ENCODE peak calls at places on chromosomes 5 and 9, in ten cellular contexts. V, H, K, R, P, O, C, T, Q and B are unnamed samples.

GRCh38 chr5:34914671-34915138 is 599 bp downstream of the RAD1 start:
- DNase-seq in V (no peak), H (peak; percentile 20), K (no peak), R (no peak), P (no peak), O (no peak), C (peak; percentile 30), T (peak; percentile 36), Q (peak; percentile 31), B (no peak)

GRCh38 chr5:149161026-149161687 is 19.9 kb downstream of the ABLIM3 start:
- DNase-seq in V (no peak), H (no peak), K (no peak), R (no peak), P (no peak), O (no peak), C (no peak), T (no peak), Q (no peak), B (no peak)

GRCh38 chr9:33196736-33197135 is 29.6 kb upstream of the B4GALT1 start:
- DNase-seq in V (no peak), H (no peak), K (no peak), R (no peak), P (no peak), O (no peak), C (no peak), T (no peak), Q (no peak), B (no peak)

GRCh38 chr9:131651599-131651998 is 88.3 kb downstream of the RAPGEF1 start:
- DNase-seq in V (peak; percentile 75), H (no peak), K (no peak), R (no peak), P (no peak), O (no peak), C (no peak), T (no peak), Q (no peak), B (no peak)

GRCh38 chr5:167699434-167699833 is 592.0 kb upstream of the WWC1 start:
- DNase-seq in V (peak; percentile 91), H (no peak), K (peak; percentile 97), R (no peak), P (no peak), O (peak; percentile 84), C (no peak), T (no peak), Q (no peak), B (peak; percentile 98)

GRCh38 chr5:24401767-24402166 is 243.0 kb downstream of the CDH10 start:
- DNase-seq in V (no peak), H (no peak), K (no peak), R (no peak), P (no peak), O (no peak), C (no peak), T (no peak), Q (no peak), B (no peak)

GRCh38 chr9:100774962-100775361 is 197.1 kb downstream of the CAVIN4 start:
- DNase-seq in V (no peak), H (no peak), K (no peak), R (no peak), P (no peak), O (peak; percentile 7), C (no peak), T (no peak), Q (no peak), B (no peak)

GRCh38 chr5:117497626-117498025 is 923.0 kb upstream of the SEMA6A start:
- DNase-seq in V (no peak), H (no peak), K (no peak), R (no peak), P (no peak), O (no peak), C (no peak), T (no peak), Q (no peak), B (no peak)

GRCh38 chr9:116096853-116097252 is 56.7 kb upstream of the PAPPA start:
- DNase-seq in V (no peak), H (no peak), K (no peak), R (no peak), P (no peak), O (no peak), C (no peak), T (no peak), Q (no peak), B (no peak)

GRCh38 chr9:34714007-34714406 is 4.1 kb upstream of the CCL21 start:
- DNase-seq in V (no peak), H (no peak), K (no peak), R (no peak), P (no peak), O (no peak), C (no peak), T (peak; percentile 38), Q (no peak), B (no peak)

GRCh38 chr5:32964246-32964645 is 253.1 kb downstream of the NPR3 start:
- DNase-seq in V (no peak), H (no peak), K (no peak), R (no peak), P (no peak), O (peak; percentile 2), C (no peak), T (no peak), Q (no peak), B (no peak)

GRCh38 chr9:94925751-94926456 is 199.4 kb downstream of the AOPEP start:
- DNase-seq in V (no peak), H (no peak), K (no peak), R (no peak), P (no peak), O (no peak), C (no peak), T (no peak), Q (no peak), B (no peak)

GRCh38 chr5:180071418-180072255 is at the start of gene RNF130:
- DNase-seq in V (peak; percentile 94), H (peak; percentile 96), K (peak; percentile 77), R (peak; percentile 80), P (peak; percentile 72), O (no peak), C (peak; percentile 93), T (peak; percentile 95), Q (peak; percentile 89), B (peak; percentile 21)

GRCh38 chr5:143445726-143446125 is 42.2 kb upstream of the NR3C1 start:
- DNase-seq in V (peak; percentile 22), H (no peak), K (no peak), R (no peak), P (no peak), O (no peak), C (no peak), T (no peak), Q (no peak), B (no peak)

DNA sequence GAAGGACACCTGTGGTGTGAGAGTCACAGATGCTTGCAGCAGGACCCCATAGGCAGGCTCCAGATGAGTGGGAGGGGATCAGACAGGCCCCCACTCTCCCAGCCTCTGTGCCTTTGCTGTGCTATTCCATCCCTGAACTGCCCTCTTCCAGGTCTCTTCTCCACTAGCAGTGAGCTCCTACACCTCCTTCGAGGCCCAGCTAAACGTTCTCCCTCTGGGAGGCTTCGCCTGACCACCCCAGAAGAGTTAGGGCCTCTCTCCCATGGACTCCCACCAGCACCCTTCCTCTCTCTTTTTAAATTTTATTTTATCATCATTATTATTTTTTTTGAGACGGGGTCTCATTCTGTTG is 35.9 kb upstream of the STRBP start:
- DNase-seq in V (no peak), H (no peak), K (no peak), R (no peak), P (no peak), O (no peak), C (no peak), T (no peak), Q (no peak), B (no peak)
- H3K4me1 ChIP-seq in V (no peaks in the 10 kb centered on the region), H (peaks cover 11% of the 10 kb centered on the region), K (no peaks in the 10 kb centered on the region), R (no peaks in the 10 kb centered on the region), P (no peaks in the 10 kb centered on the region), O (no peaks in the 10 kb centered on the region), C (peaks cover 30% of the 10 kb centered on the region), T (no peaks in the 10 kb centered on the region), Q (no peaks in the 10 kb centered on the region), B (no peaks in the 10 kb centered on the region)

DNA sequence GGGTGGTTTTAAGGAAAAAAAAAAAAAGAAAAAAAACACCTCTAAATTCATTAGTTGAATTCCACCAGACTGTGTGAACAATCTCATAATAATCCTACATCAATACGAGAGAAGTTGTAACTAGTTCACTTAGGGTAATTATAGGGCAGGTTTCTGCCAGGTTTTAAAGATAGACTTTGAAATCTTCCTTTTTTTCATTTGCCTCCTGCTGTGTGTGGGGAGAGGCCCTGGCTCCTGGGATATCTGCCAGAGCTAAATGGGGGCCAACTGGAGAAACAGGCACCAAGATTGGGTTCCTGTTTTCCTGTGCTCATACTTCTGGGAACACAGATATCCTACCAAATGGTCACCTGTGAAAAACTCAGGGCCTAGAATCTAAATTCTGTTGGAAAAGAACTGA is 42.3 kb downstream of the SH3RF2 start:
- DNase-seq in V (no peak), H (no peak), K (no peak), R (no peak), P (no peak), O (no peak), C (no peak), T (peak; percentile 71), Q (no peak), B (no peak)
- H3K4me1 ChIP-seq in V (no peaks in the 10 kb centered on the region), H (peaks cover 52% of the 10 kb centered on the region), K (peaks cover 83% of the 10 kb centered on the region), R (no peaks in the 10 kb centered on the region), P (peaks cover 18% of the 10 kb centered on the region), O (no peaks in the 10 kb centered on the region), C (peaks cover 66% of the 10 kb centered on the region), T (peaks cover 18% of the 10 kb centered on the region), Q (peaks cover 22% of the 10 kb centered on the region), B (peaks cover 61% of the 10 kb centered on the region)

GRCh38 chr5:56550227-56550626 is 265.1 kb upstream of the MAP3K1 start:
- DNase-seq in V (no peak), H (no peak), K (no peak), R (no peak), P (no peak), O (no peak), C (no peak), T (no peak), Q (peak; percentile 37), B (no peak)
- H3K4me1 ChIP-seq in V (no peaks in the 10 kb centered on the region), H (peaks cover 20% of the 10 kb centered on the region), K (no peaks in the 10 kb centered on the region), R (no peaks in the 10 kb centered on the region), P (no peaks in the 10 kb centered on the region), O (no peaks in the 10 kb centered on the region), C (peaks cover 17% of the 10 kb centered on the region), T (no peaks in the 10 kb centered on the region), Q (peaks cover 6% of the 10 kb centered on the region), B (no peaks in the 10 kb centered on the region)

GRCh38 chr9:92762781-92763708 is 1.6 kb downstream of the BICD2 start:
- DNase-seq in V (no peak), H (no peak), K (no peak), R (no peak), P (no peak), O (no peak), C (no peak), T (no peak), Q (no peak), B (no peak)

GRCh38 chr9:92762196-92762595 is 2.4 kb downstream of the BICD2 start:
- DNase-seq in V (no peak), H (no peak), K (no peak), R (no peak), P (no peak), O (no peak), C (no peak), T (no peak), Q (no peak), B (no peak)

GRCh38 chr9:92764988-92765936 is 629 bp upstream of the BICD2 start:
- DNase-seq in V (peak; percentile 98), H (peak; percentile 98), K (peak; percentile 91), R (peak; percentile 99), P (peak; percentile 98), O (peak; percentile 87), C (peak; percentile 99), T (peak; percentile 98), Q (peak; percentile 98), B (peak; percentile 73)

GRCh38 chr9:92763721-92764380 is 782 bp downstream of the BICD2 start:
- DNase-seq in V (no peak), H (peak; percentile 42), K (no peak), R (no peak), P (no peak), O (no peak), C (peak; percentile 42), T (no peak), Q (peak; percentile 36), B (no peak)

GRCh38 chr9:92764381-92764987 is at the start of gene BICD2:
- DNase-seq in V (no peak), H (no peak), K (no peak), R (no peak), P (no peak), O (no peak), C (no peak), T (no peak), Q (no peak), B (no peak)
- H3K4me1 ChIP-seq in V (peaks cover 11% of the 10 kb centered on the region), H (peaks cover 62% of the 10 kb centered on the region), K (peaks cover 4% of the 10 kb centered on the region), R (peaks cover 8% of the 10 kb centered on the region), P (peaks cover 10% of the 10 kb centered on the region), O (peaks cover 2% of the 10 kb centered on the region), C (peaks cover 78% of the 10 kb centered on the region), T (peaks cover 38% of the 10 kb centered on the region), Q (peaks cover 38% of the 10 kb centered on the region), B (peaks cover 48% of the 10 kb centered on the region)